ENCODE peak calls at places on chromosomes 16 and 17, in four cellular contexts. I is HepG2, S is K562, C is GM12878. L is an unnamed sample.

GRCh38 chr17:37088459-37088858 is 139.7 kb downstream of the AATF start:
- DNase-seq in I (no peak), S (no peak), C (no peak), L (no peak)

GRCh38 chr17:79997004-79997673 is 38.5 kb downstream of the TBC1D16 start:
- DNase-seq in I (no peak), S (no peak), C (peak), L (no peak)

GRCh38 chr17:64063766-64064224 is 43.4 kb upstream of the ICAM2 start:
- DNase-seq in I (peak), S (peak), C (no peak), L (peak)

GRCh38 chr17:51028176-51028863 is 92.3 kb downstream of the SPAG9 start:
- DNase-seq in I (no peak), S (no peak), C (no peak), L (no peak)

GRCh38 chr17:60451071-60451470 is 28.8 kb downstream of the CHCT1 start:
- DNase-seq in I (no peak), S (no peak), C (no peak), L (no peak)

GRCh38 chr17:66810951-66811682 is 23.8 kb upstream of the CACNG5 start:
- DNase-seq in I (no peak), S (no peak), C (no peak), L (no peak)

GRCh38 chr16:12178251-12178990 is 201.9 kb downstream of the SNX29 start:
- DNase-seq in I (no peak), S (no peak), C (no peak), L (no peak)

GRCh38 chr17:57612202-57613071 is 132.7 kb downstream of the CCDC182 start:
- DNase-seq in I (peak), S (peak), C (peak), L (peak)

GRCh38 chr16:28607116-28607623 is 2.7 kb downstream of the SULT1A1 start:
- DNase-seq in I (no peak), S (no peak), C (no peak), L (no peak)

GRCh38 chr17:48646183-48647102 is 20.3 kb upstream of the HOXB9 start:
- DNase-seq in I (no peak), S (peak), C (no peak), L (peak)

GRCh38 chr17:9522074-9522473 is 53.5 kb downstream of the STX8 start:
- DNase-seq in I (peak), S (no peak), C (no peak), L (no peak)

GRCh38 chr17:42684033-42684625 is 1.8 kb downstream of the CNTNAP1 start:
- DNase-seq in I (no peak), S (no peak), C (no peak), L (no peak)

GRCh38 chr17:17593222-17593620 is 1.7 kb upstream of the PEMT start:
- DNase-seq in I (no peak), S (no peak), C (no peak), L (no peak)

GRCh38 chr17:17590141-17590735 is 1.3 kb downstream of the PEMT start:
- DNase-seq in I (no peak), S (no peak), C (no peak), L (no peak)

GRCh38 chr17:17587614-17588336 is 3.7 kb downstream of the PEMT start:
- DNase-seq in I (no peak), S (no peak), C (no peak), L (no peak)

GRCh38 chr17:17591408-17592265 is at the start of gene PEMT:
- DNase-seq in I (peak), S (peak), C (peak), L (peak)

DNA sequence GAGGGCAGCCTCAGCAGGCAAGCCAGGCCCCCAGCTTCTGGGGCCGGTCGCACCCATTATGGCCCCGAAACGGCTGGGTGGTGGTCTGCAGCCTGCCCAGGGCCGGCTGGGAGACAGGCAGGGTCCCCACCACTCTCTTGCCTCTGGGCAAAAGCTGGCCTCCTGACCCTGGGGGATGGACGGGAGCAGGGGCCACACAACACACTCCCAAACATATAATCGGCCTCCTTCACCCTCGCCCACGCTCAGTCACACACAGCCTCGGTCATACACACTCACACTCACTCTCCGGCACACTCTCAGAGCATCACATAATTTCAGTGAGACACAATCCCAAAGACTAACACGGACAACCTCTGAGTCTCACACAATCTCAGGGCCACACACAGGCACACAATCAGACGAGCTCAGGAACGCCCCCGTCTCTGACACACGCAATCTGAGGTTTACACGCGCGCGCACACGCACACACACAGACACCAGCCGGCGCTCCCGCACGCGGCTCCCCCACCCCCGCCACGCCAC is 563 bp downstream of the PEMT start:
- DNase-seq in I (no peak), S (no peak), C (no peak), L (no peak)
- TF ChIP-seq CREM in I (no peak), S (no peak), C (no peak), L (no peak)

GRCh38 chr16:1492082-1492922 is 858 bp upstream of the TELO2 start:
- DNase-seq in I (no peak), S (no peak), C (no peak), L (no peak)

GRCh38 chr16:1492923-1493745 is at the start of gene TELO2:
- DNase-seq in I (peak), S (peak), C (no peak), L (peak)

GRCh38 chr16:1489077-1489476 is 333 bp upstream of the PTX4 start:
- DNase-seq in I (no peak), S (no peak), C (no peak), L (no peak)

GRCh38 chr16:1493746-1494094 is 560 bp downstream of the TELO2 start:
- DNase-seq in I (no peak), S (no peak), C (no peak), L (peak)

DNA sequence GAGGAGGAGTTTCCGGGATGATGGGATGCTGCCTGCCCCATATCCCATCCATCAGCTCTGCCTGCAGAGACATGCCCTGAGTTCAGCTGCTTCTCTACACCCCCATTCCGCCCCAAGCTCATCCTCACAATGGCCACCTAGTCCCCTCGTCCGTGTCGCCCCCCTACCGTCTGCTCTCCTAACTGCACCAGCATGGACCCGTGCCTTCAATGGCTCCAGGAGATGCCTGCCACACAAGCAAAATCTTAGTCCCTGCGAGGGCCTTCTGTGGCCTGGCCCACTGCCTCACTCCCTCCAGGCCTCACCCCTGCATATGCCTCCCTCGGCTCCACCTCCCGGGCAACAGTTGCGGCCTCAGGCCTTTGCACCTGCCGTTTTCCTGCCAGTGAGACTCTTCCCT is 1.8 kb upstream of the TELO2 start:
- DNase-seq in I (peak), S (no peak), C (no peak), L (no peak)
- TF ChIP-seq ATF3 in I (no peak), S (no peak), C (no peak), L (no peak)

GRCh38 chr17:31738067-31738466 is 121.0 kb downstream of the COPRS start:
- DNase-seq in I (no peak), S (no peak), C (no peak), L (no peak)
- TF ChIP-seq ESRRA in I (no peak), S (no peak), C (no peak), L (no peak)

GRCh38 chr17:44417553-44417952 is 28.1 kb upstream of the ITGA2B start:
- DNase-seq in I (peak), S (no peak), C (peak), L (no peak)
- TF ChIP-seq CREM in I (no peak), S (no peak), C (no peak), L (no peak)

GRCh38 chr17:55171634-55172328 is 93.0 kb upstream of the HLF start:
- DNase-seq in I (no peak), S (no peak), C (no peak), L (no peak)
- TF ChIP-seq ATF3 in I (no peak), S (no peak), C (no peak), L (no peak)

GRCh38 chr17:49760909-49761558 is 2.9 kb downstream of the FAM117A start:
- DNase-seq in I (no peak), S (no peak), C (no peak), L (no peak)

GRCh38 chr17:49760296-49760695 is 3.6 kb downstream of the FAM117A start:
- DNase-seq in I (no peak), S (no peak), C (no peak), L (no peak)

GRCh38 chr17:49763735-49764558 is at the start of gene FAM117A:
- DNase-seq in I (peak), S (peak), C (peak), L (peak)

GRCh38 chr17:49764559-49765180 is 739 bp upstream of the FAM117A start:
- DNase-seq in I (no peak), S (no peak), C (no peak), L (no peak)

GRCh38 chr17:49762148-49762941 is 1.6 kb downstream of the FAM117A start:
- DNase-seq in I (no peak), S (no peak), C (no peak), L (no peak)
- TF ChIP-seq ESRRA in I (no peak), S (no peak), C (no peak), L (no peak)

GRCh38 chr16:83258366-83258765 is 549.4 kb upstream of the HSBP1 start:
- DNase-seq in I (no peak), S (no peak), C (no peak), L (no peak)
- TF ChIP-seq CREM in I (no peak), S (no peak), C (no peak), L (no peak)

L was measured in WTC11.